ENCODE peak calls at places on chromosomes 6 and 20, in ten cellular contexts. J is right lobe of liver, E is spleen, W is ovary, D is transverse colon, R is endothelial cell of umbilical vein, C is heart left ventricle, L is testis, B is gastrocnemius medialis, Q is adrenal gland. K is an unnamed sample.

GRCh38 chr6:38156818-38157565 is 337.5 kb downstream of the ZFAND3 start:
- DNase-seq in J (no peak), E (no peak), W (no peak), D (no peak), R (no peak), C (no peak), L (no peak), B (no peak), Q (no peak), K (peak; percentile 60)

GRCh38 chr6:156013155-156013554 is 557.5 kb upstream of the NOX3 start:
- DNase-seq in J (no peak), E (no peak), W (no peak), D (no peak), R (peak; percentile 50), C (no peak), L (no peak), B (no peak), Q (no peak), K (no peak)

GRCh38 chr6:24215068-24215467 is 89.1 kb downstream of the NRSN1 start:
- DNase-seq in J (no peak), E (no peak), W (no peak), D (no peak), R (no peak), C (no peak), L (no peak), B (no peak), Q (no peak), K (no peak)

GRCh38 chr6:130191376-130191702 is 31.4 kb downstream of the SAMD3 start:
- DNase-seq in J (no peak), E (no peak), W (no peak), D (no peak), R (no peak), C (no peak), L (no peak), B (no peak), Q (no peak), K (no peak)

GRCh38 chr6:3349388-3350251 is 90.9 kb downstream of the PSMG4 start:
- DNase-seq in J (no peak), E (no peak), W (no peak), D (no peak), R (no peak), C (no peak), L (no peak), B (no peak), Q (no peak), K (no peak)

GRCh38 chr6:122994256-122994655 is 1.8 kb upstream of the CLVS2 start:
- DNase-seq in J (no peak), E (no peak), W (no peak), D (no peak), R (no peak), C (no peak), L (no peak), B (no peak), Q (no peak), K (no peak)

GRCh38 chr6:33721529-33721928 is 10.0 kb upstream of the UQCC2 start:
- DNase-seq in J (no peak), E (no peak), W (no peak), D (no peak), R (no peak), C (no peak), L (no peak), B (no peak), Q (no peak), K (no peak)

GRCh38 chr6:110703906-110704594 is 111.2 kb downstream of the CDK19 start:
- DNase-seq in J (no peak), E (no peak), W (no peak), D (no peak), R (no peak), C (no peak), L (no peak), B (no peak), Q (no peak), K (no peak)

GRCh38 chr6:22519237-22519636 is 50.1 kb upstream of the HDGFL1 start:
- DNase-seq in J (no peak), E (no peak), W (no peak), D (no peak), R (no peak), C (no peak), L (no peak), B (no peak), Q (no peak), K (no peak)
- TF ChIP-seq CTCF in J (no peak), E (no peak), W (no peak), D (no peak), R (no peak), C (no peak), L (no peak), B (no peak), Q (no peak), K (no peak)

GRCh38 chr6:161439093-161439492 is 165.2 kb upstream of the AGPAT4 start:
- DNase-seq in J (no peak), E (no peak), W (peak; percentile 57), D (no peak), R (peak; percentile 85), C (peak; percentile 71), L (peak; percentile 65), B (peak; percentile 79), Q (peak; percentile 77), K (no peak)
- TF ChIP-seq POLR2A in J (no peak), E (no peak), W (no peak), D (no peak), R (no peak), C (no peak), L (no peak), B (peak; percentile 7), Q (peak; percentile 47), K (no peak)

GRCh38 chr20:62741701-62742491 is 33.3 kb downstream of the NTSR1 start:
- DNase-seq in J (peak; percentile 36), E (peak; percentile 66), W (no peak), D (no peak), R (no peak), C (no peak), L (no peak), B (no peak), Q (no peak), K (no peak)

GRCh38 chr20:62742550-62742949 is 33.9 kb downstream of the NTSR1 start:
- DNase-seq in J (no peak), E (no peak), W (no peak), D (peak; percentile 1), R (no peak), C (no peak), L (no peak), B (no peak), Q (no peak), K (no peak)

GRCh38 chr20:62739581-62740285 is 31.1 kb downstream of the NTSR1 start:
- DNase-seq in J (peak; percentile 51), E (peak; percentile 89), W (no peak), D (peak; percentile 67), R (no peak), C (no peak), L (no peak), B (no peak), Q (no peak), K (peak; percentile 87)

GRCh38 chr20:62740286-62741141 is 31.9 kb downstream of the NTSR1 start:
- DNase-seq in J (peak; percentile 40), E (peak; percentile 88), W (no peak), D (peak; percentile 47), R (peak; percentile 85), C (no peak), L (no peak), B (no peak), Q (no peak), K (peak; percentile 48)

DNA sequence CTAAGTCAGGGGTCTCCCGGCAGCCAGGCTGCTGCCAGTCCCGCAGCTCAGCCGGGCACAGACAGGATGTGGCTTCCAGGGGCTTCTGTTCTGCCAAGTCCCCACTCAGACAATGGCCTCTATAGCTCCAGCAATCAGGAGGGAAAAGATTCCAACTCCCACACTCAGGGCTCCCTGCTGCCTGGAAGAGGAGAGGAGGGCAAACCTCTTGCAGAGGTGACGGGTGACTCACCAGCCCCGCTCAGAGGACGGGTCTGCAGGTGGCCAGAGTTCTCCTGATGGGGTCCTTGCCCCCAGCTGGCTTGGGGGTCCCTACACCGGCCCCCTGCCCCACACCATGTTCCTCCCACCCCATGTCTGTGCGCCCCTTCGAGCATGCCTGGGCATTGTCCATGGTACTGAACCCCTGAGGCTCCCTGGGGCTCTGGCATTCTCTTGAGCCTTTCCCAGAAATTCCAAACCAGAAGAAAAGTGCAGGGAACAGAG is 32.6 kb downstream of the NTSR1 start:
- DNase-seq in J (peak; percentile 37), E (peak; percentile 74), W (no peak), D (no peak), R (peak; percentile 28), C (no peak), L (no peak), B (no peak), Q (no peak), K (peak; percentile 24)
- H3K27me3 ChIP-seq in J (no peaks in the 10 kb centered on the region), E (no peaks in the 10 kb centered on the region), W (no peaks in the 10 kb centered on the region), D (peaks cover 26% of the 10 kb centered on the region), R (no peaks in the 10 kb centered on the region), C (peaks cover 57% of the 10 kb centered on the region), L (no peaks in the 10 kb centered on the region), B (peaks cover 36% of the 10 kb centered on the region), Q (peaks cover 28% of the 10 kb centered on the region), K (no peaks in the 10 kb centered on the region)

GRCh38 chr6:167996424-167997199 is 859 bp upstream of the KIF25 start:
- DNase-seq in J (no peak), E (no peak), W (no peak), D (no peak), R (no peak), C (no peak), L (no peak), B (no peak), Q (no peak), K (no peak)
- TF ChIP-seq CTCF in J (no peak), E (no peak), W (no peak), D (no peak), R (no peak), C (no peak), L (no peak), B (no peak), Q (no peak), K (no peak)

DNA sequence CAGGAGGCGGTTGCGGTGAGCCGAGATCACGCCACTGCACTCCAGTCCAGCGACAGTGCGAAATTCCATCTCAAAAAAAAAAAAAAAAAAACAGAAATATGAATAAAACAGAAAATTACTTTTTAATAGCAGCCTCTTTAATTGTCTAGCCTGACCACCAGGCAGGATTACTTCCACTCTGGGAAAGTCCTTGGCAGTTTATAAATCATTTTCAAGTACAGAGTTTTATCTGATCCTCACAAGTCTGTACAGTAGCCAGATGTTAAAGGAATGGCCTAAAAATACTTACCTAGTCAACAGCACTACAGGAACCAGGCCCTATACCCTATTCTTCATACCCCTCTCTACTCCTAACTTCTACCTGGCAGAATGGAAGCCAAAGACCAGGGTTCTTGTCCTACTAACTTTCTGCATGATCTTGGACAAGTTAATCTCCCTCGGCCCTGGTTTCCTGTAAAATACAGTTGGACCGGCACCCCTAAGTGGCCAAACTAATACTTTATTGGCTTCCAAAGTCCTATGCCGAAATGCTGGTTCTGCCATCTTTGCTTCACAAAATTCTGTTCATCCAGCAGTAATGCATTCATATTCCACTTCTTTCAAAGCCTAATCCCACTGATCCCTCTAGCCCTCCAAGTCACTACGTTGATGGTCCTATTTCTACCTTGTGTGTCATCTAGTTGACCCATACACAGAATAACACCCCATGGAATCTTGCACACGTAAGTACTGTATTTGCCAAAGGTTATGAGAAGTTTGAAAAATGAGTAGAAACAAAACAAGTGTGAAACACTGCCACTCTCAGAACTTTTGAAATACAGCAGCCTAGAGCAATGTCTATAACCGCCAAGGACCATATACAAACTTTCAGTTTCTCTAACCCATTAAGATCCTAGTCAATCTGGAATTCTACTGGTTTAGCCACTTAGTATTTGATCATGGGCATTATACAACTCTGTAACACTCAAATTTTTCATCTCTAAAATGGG is 1.7 kb downstream of the EIF2S2 start:
- DNase-seq in J (no peak), E (no peak), W (no peak), D (no peak), R (peak; percentile 42), C (no peak), L (no peak), B (no peak), Q (no peak), K (no peak)
- TF ChIP-seq POLR2A in J (no peak), E (no peak), W (no peak), D (no peak), R (peak; percentile 5), C (no peak), L (no peak), B (no peak), Q (no peak), K (no peak)

K was measured in upper lobe of left lung.